ENCODE peak calls at places on chromosomes 5 and 9, in five cellular contexts. B, T, S, W and Z are unnamed samples.

GRCh38 chr5:3311443-3311842 is 284.2 kb upstream of the IRX1 start:
- DNase-seq in W (peak; percentile 63), B (no peak), T (no peak), S (no peak), Z (peak; percentile 13)

GRCh38 chr5:67010684-67011409 is 185.8 kb downstream of the CD180 start:
- DNase-seq in T (peak; percentile 75), S (no peak), B (no peak), W (peak; percentile 96), Z (peak; percentile 86)

GRCh38 chr9:105879181-105879580 is 184.8 kb downstream of the TMEM38B start:
- DNase-seq in W (no peak), T (no peak), S (no peak), B (no peak), Z (no peak)

GRCh38 chr5:14209836-14210235 is 66.7 kb downstream of the TRIO start:
- DNase-seq in T (no peak), W (no peak), S (no peak), B (no peak), Z (no peak)

GRCh38 chr9:22169243-22169642 is 160.1 kb upstream of the CDKN2B start:
- DNase-seq in W (no peak), B (no peak), S (no peak), T (peak; percentile 90), Z (peak; percentile 60)

GRCh38 chr9:16267336-16268036 is 603.0 kb downstream of the BNC2 start:
- DNase-seq in T (peak; percentile 76), B (no peak), W (peak; percentile 42), S (no peak), Z (no peak)

GRCh38 chr5:68730220-68731010 is 363.4 kb upstream of the SLC30A5 start:
- DNase-seq in B (peak; percentile 63), S (peak; percentile 38), T (peak; percentile 88), W (peak; percentile 84), Z (peak; percentile 50)

GRCh38 chr5:135541969-135542502 is 6.3 kb upstream of the NEUROG1 start:
- DNase-seq in W (no peak), T (no peak), S (no peak), B (no peak), Z (no peak)

GRCh38 chr5:119524461-119524860 is 72.2 kb downstream of the HSD17B4 start:
- DNase-seq in S (no peak), T (peak; percentile 12), W (no peak), B (no peak), Z (no peak)

GRCh38 chr5:80248378-80248777 is 7.5 kb downstream of the SERINC5 start:
- DNase-seq in B (no peak), S (no peak), W (no peak), T (no peak), Z (no peak)

GRCh38 chr5:56301041-56301440 is 67.9 kb upstream of the ANKRD55 start:
- DNase-seq in T (no peak), B (no peak), W (no peak), S (no peak), Z (peak; percentile 97)

GRCh38 chr5:125160787-125161502 is 414.5 kb upstream of the ZNF608 start:
- DNase-seq in S (no peak), W (peak; percentile 25), B (no peak), T (no peak), Z (no peak)

GRCh38 chr9:20357207-20357503 is 265.1 kb downstream of the MLLT3 start:
- DNase-seq in T (no peak), W (no peak), S (no peak), B (no peak), Z (no peak)

GRCh38 chr5:132766806-132767055 is 10.3 kb downstream of the SEPTIN8 start:
- DNase-seq in B (no peak), W (no peak), S (no peak), T (no peak), Z (no peak)

GRCh38 chr5:97936246-97936645 is 753.2 kb upstream of the RIOK2 start:
- DNase-seq in W (no peak), T (no peak), B (no peak), S (no peak), Z (no peak)

GRCh38 chr9:135463140-135463539 is 16.4 kb upstream of the PPP1R26 start:
- DNase-seq in T (peak; percentile 36), W (no peak), B (no peak), S (no peak), Z (peak; percentile 86)

GRCh38 chr9:135464181-135464580 is 15.4 kb upstream of the PPP1R26 start:
- DNase-seq in T (no peak), W (no peak), S (no peak), B (no peak), Z (no peak)

GRCh38 chr9:135471751-135472640 is 7.6 kb upstream of the PPP1R26 start:
- DNase-seq in S (no peak), T (no peak), W (no peak), B (no peak), Z (no peak)

GRCh38 chr9:135473972-135474543 is 5.5 kb upstream of the PPP1R26 start:
- DNase-seq in W (no peak), T (no peak), B (no peak), S (no peak), Z (no peak)

DNA sequence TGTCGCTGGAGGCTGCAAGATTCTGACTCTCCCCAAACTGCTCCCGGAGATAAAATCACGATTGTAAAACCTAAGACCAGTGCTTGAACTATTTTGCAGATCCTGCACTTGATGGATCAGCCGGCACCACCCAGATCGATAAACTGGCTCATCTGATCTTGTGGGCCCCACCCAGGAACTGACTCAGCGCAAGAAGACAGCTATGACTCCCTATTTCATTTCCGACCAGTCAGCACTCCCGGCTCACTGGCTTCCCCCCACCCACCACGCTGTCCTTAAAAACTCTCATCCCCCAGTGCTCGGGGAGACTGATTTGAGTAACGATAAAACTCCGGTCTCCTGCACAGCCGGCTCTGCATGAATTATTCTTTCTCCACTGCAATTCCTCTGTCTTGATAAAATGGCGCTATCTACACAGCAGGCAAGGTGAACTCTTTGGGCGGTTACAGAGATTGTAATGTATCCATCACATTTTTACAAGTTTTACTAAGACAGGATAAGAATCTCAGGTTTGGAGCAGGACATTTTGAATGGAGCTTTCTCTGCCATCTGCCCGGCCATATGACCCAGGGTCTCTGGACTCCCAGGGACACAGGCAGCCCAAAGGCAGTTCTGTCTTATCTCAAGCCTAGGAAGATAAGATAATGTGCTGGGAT is 10.6 kb upstream of the PPP1R26 start:
- DNase-seq in W (no peak), B (no peak), T (peak; percentile 46), S (no peak), Z (peak; percentile 41)
- H3K27ac ChIP-seq in W (no peak overlapping the region), B (no peak overlapping the region), T (no peak overlapping the region), S (no peak overlapping the region), Z (no peak overlapping the region)

GRCh38 chr9:118829334-118829733 is 539.9 kb downstream of the BRINP1 start:
- DNase-seq in S (no peak), T (no peak), B (no peak), W (peak; percentile 8), Z (no peak)
- TF ChIP-seq CTCF in S (peak; percentile 47), T (no peak), B (peak; percentile 75), W (peak; percentile 24), Z (no peak)

DNA sequence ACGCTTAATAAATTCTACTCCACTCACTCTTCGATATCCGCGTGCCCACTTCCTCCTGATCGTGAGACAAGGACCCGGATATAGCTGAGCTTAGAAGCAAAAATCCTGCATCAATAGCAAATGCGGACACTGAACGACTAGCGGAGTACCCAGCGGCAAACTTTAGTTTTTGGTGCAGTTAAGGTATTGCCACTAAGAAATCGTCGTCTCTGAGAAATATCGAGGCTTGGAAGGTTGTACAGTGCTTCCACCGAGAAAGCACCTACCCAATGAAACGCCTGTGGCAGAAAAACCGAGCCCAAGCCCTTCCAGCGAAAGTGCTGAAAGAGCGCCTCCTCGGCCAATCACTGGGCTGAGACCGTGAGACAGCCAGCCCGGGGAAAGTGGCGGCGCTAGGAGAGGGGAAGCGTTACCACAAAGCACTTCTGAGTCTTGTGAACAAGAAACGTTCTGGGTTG is 32.2 kb downstream of the ANXA2R start:
- DNase-seq in S (peak; percentile 60), T (peak; percentile 85), W (peak; percentile 79), B (peak; percentile 63), Z (peak; percentile 64)
- H3K27ac ChIP-seq in S (peak overlapping the region; percentile 85), T (peak overlapping the region; percentile 82), W (peak overlapping the region; percentile 83), B (peak overlapping the region; percentile 93), Z (peak overlapping the region; percentile 98)

GRCh38 chr5:139148306-139148705 is 49.9 kb downstream of the SIL1 start:
- DNase-seq in T (no peak), B (no peak), W (no peak), S (no peak), Z (peak; percentile 36)
- TF ChIP-seq CTCF in T (no peak), B (no peak), W (no peak), S (no peak), Z (no peak)

GRCh38 chr5:95862636-95863382 is 40.3 kb upstream of the GLRX start:
- DNase-seq in T (no peak), W (no peak), B (no peak), S (no peak), Z (no peak)
- H3K27ac ChIP-seq in T (peak overlapping the region; percentile 93), W (peak overlapping the region; percentile 97), B (no peak overlapping the region), S (peak overlapping the region; percentile 97), Z (no peak overlapping the region)

DNA sequence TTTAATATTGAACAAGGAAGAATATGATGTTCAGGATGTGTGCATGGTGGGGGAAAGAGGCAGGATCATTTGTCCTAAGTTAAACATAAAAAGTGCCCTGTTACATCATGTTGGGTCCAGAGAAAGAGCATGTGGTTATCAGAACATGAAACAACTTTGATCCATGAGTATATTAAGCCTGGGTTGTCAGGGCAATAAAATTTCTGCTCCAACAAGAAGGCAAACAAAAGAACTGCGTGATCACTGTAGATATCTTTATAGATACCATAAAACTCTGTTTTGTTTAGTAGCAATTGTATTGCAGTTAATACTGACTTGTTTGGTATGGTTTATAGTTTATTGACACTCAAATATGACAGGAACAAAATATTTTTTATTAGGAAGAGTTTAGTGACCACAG is 35.2 kb downstream of the PCA3 start:
- DNase-seq in T (no peak), S (no peak), W (no peak), B (no peak), Z (no peak)
- TF ChIP-seq CTCF in T (no peak), S (no peak), W (no peak), B (no peak), Z (no peak)

GRCh38 chr5:177524941-177525655 is 8.3 kb upstream of the DDX41 start:
- DNase-seq in W (no peak), T (no peak), B (no peak), S (no peak), Z (no peak)

GRCh38 chr5:177526791-177527190 is 10.0 kb upstream of the DDX41 start:
- DNase-seq in S (no peak), W (no peak), B (no peak), T (no peak), Z (no peak)

GRCh38 chr5:177526191-177526590 is 9.4 kb upstream of the DDX41 start:
- DNase-seq in S (no peak), B (no peak), T (no peak), W (no peak), Z (no peak)

GRCh38 chr5:177523711-177524538 is 7.2 kb upstream of the DDX41 start:
- DNase-seq in W (no peak), T (no peak), B (no peak), S (no peak), Z (no peak)

GRCh38 chr5:177524539-177524900 is 7.8 kb upstream of the DDX41 start:
- DNase-seq in T (no peak), W (no peak), B (no peak), S (no peak), Z (no peak)
- H3K27ac ChIP-seq in T (no peak overlapping the region), W (no peak overlapping the region), B (no peak overlapping the region), S (no peak overlapping the region), Z (peak overlapping the region; percentile 14)

GRCh38 chr9:37653385-37653784 is 2.6 kb downstream of the FRMPD1 start:
- DNase-seq in B (no peak), S (no peak), W (no peak), T (no peak), Z (no peak)

GRCh38 chr9:37650873-37651768 is at the start of gene FRMPD1:
- DNase-seq in W (peak; percentile 10), T (peak; percentile 18), B (peak; percentile 37), S (no peak), Z (peak; percentile 68)

GRCh38 chr9:37645903-37646506 is 4.7 kb upstream of the FRMPD1 start:
- DNase-seq in W (no peak), S (no peak), T (no peak), B (no peak), Z (no peak)

GRCh38 chr9:37650299-37650872 is 368 bp upstream of the FRMPD1 start:
- DNase-seq in S (no peak), W (no peak), T (no peak), B (no peak), Z (no peak)
- TF ChIP-seq CTCF in S (no peak), W (no peak), T (no peak), B (no peak), Z (no peak)